ENCODE peak calls at places on chromosome 5, in four cellular contexts. N is GM12878, P is K562, G is HepG2. D is an unnamed sample.

GRCh38 chr5:115394531-115394930 is 98.1 kb upstream of the CCDC112 start:
- DNase-seq in P (no peak), G (no peak), N (no peak), D (no peak)

GRCh38 chr5:14465776-14466175 is 115.8 kb upstream of the OTULINL start:
- DNase-seq in P (no peak), N (no peak), G (no peak), D (no peak)

GRCh38 chr5:37938086-37938852 is 98.4 kb upstream of the GDNF start:
- DNase-seq in P (no peak), N (no peak), G (no peak), D (no peak)

GRCh38 chr5:90932052-90932699 is 373.6 kb downstream of the ADGRV1 start:
- DNase-seq in N (peak; percentile 12), G (peak; percentile 48), P (peak; percentile 49), D (peak; percentile 40)

GRCh38 chr5:113255579-113256210 is 179.1 kb downstream of the TSSK1B start:
- DNase-seq in G (no peak), N (no peak), P (no peak), D (no peak)

GRCh38 chr5:148843510-148844318 is 17.3 kb downstream of the ADRB2 start:
- DNase-seq in P (no peak), N (no peak), G (no peak), D (no peak)

GRCh38 chr5:92561362-92562006 is 1019.5 kb downstream of the NR2F1-AS1 start:
- DNase-seq in G (no peak), N (no peak), P (no peak), D (no peak)

GRCh38 chr5:127796207-127796606 is 93.0 kb downstream of the CCDC192 start:
- DNase-seq in N (no peak), G (no peak), P (no peak), D (no peak)

GRCh38 chr5:35313296-35313695 is 83.0 kb upstream of the PRLR start:
- DNase-seq in P (no peak), N (no peak), G (no peak), D (no peak)

GRCh38 chr5:12794476-12795332 is 890.5 kb upstream of the CTNND2 start:
- DNase-seq in G (no peak), N (no peak), P (no peak), D (no peak)

GRCh38 chr5:135047347-135047695 is 13.3 kb upstream of the PITX1 start:
- DNase-seq in N (no peak), G (no peak), P (no peak), D (no peak)

GRCh38 chr5:149337746-149338145 is 7.6 kb upstream of the GRPEL2 start:
- DNase-seq in N (no peak), G (no peak), P (no peak), D (no peak)

GRCh38 chr5:39578887-39579497 is 154.2 kb upstream of the DAB2 start:
- DNase-seq in N (no peak), P (no peak), G (no peak), D (no peak)

GRCh38 chr5:140840978-140841962 is at the start of gene PCDHA8:
- DNase-seq in N (no peak), G (peak; percentile 48), P (peak; percentile 10), D (peak; percentile 76)

GRCh38 chr5:35136386-35136785 is 88.6 kb upstream of the AGXT2 start:
- DNase-seq in P (no peak), N (no peak), G (no peak), D (no peak)

GRCh38 chr5:111367081-111367480 is 142.9 kb downstream of the CAMK4 start:
- DNase-seq in P (no peak), N (no peak), G (no peak), D (no peak)

GRCh38 chr5:159419567-159419966 is 89.3 kb upstream of the IL12B start:
- DNase-seq in G (peak; percentile 18), P (peak; percentile 41), N (no peak), D (no peak)

GRCh38 chr5:149224282-149224681 is 47.4 kb upstream of the AFAP1L1 start:
- DNase-seq in G (no peak), N (no peak), P (no peak), D (no peak)

GRCh38 chr5:138960145-138960692 is 85.1 kb upstream of the LRRTM2 start:
- DNase-seq in P (no peak), N (no peak), G (no peak), D (no peak)
- TF ChIP-seq NR2C2 in P (no peak), N (no peak), G (no peak), D (no peak)

GRCh38 chr5:171309526-171310333 is 682 bp downstream of the TLX3 start:
- DNase-seq in P (no peak), N (no peak), G (no peak), D (peak; percentile 80)

GRCh38 chr5:171311698-171312083 is 2.6 kb downstream of the TLX3 start:
- DNase-seq in G (no peak), P (no peak), N (no peak), D (no peak)

GRCh38 chr5:171310816-171311697 is 2.0 kb downstream of the TLX3 start:
- DNase-seq in N (no peak), G (no peak), P (no peak), D (peak; percentile 65)

GRCh38 chr5:171309276-171309525 is 153 bp downstream of the TLX3 start:
- DNase-seq in N (no peak), G (no peak), P (no peak), D (no peak)

GRCh38 chr5:171310334-171310815 is 1.3 kb downstream of the TLX3 start:
- DNase-seq in G (no peak), N (no peak), P (no peak), D (no peak)
- TF ChIP-seq CTCF in G (no peak), N (no peak), P (no peak), D (no peak)

DNA sequence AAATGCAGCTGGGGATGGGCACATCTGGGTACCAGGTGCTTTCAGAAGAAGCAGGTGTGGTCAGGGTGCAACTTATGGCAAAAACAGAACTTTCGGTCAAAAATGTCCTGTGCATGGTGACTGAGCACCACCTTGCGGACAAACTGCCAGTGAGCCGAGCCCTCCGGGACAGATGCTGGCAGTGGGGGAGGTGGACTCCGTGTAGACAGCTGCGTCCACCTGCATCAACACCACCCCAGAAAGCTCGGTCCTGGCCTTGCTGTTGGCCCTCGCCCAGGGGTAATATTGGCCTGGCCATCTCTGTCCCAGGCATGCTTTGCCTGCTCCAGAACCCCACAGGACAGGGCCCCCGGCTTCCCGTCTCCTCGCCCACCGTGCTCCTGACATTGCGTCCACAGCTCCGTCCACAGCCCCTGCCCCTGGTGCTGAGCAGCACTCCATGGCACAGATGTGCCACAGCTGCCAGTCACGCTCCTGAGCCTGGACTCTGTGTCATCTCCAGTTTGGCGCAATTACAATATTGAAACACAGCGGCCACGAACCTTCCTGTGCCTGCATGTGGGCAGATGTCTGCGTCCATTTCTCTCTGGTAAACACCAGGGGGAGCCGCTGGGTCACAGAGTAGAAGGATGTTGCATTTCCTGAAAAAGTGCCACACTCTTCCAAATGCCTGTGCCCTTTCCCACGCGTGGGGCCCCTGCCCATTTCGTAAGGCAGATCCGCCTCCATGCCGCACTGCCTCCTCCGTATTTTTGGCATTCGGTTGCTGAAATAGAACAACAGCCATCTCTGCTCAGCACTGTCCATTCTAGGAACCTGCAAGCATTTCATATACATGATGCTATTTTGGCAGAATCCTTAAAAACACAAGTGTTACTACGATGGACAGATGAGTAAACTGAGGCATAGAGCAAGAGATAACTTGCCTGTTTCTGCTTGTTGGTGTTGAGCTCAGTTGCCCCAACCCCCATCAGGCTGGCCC is 33.4 kb upstream of the SLC6A19 start:
- DNase-seq in G (peak; percentile 65), P (peak; percentile 73), N (no peak), D (peak; percentile 67)
- TF ChIP-seq ETV6 in G (no peak), P (no peak), N (no peak), D (no peak)

GRCh38 chr5:96999856-97000255 is 64.0 kb downstream of the LNPEP start:
- DNase-seq in P (no peak), G (no peak), N (no peak), D (no peak)

GRCh38 chr5:96995419-96995818 is 59.5 kb downstream of the LNPEP start:
- DNase-seq in N (no peak), P (no peak), G (no peak), D (no peak)

GRCh38 chr5:97000391-97000790 is 64.5 kb downstream of the LNPEP start:
- DNase-seq in G (no peak), N (no peak), P (no peak), D (no peak)

GRCh38 chr5:96994493-96994892 is 58.6 kb downstream of the LNPEP start:
- DNase-seq in G (no peak), N (no peak), P (no peak), D (no peak)

DNA sequence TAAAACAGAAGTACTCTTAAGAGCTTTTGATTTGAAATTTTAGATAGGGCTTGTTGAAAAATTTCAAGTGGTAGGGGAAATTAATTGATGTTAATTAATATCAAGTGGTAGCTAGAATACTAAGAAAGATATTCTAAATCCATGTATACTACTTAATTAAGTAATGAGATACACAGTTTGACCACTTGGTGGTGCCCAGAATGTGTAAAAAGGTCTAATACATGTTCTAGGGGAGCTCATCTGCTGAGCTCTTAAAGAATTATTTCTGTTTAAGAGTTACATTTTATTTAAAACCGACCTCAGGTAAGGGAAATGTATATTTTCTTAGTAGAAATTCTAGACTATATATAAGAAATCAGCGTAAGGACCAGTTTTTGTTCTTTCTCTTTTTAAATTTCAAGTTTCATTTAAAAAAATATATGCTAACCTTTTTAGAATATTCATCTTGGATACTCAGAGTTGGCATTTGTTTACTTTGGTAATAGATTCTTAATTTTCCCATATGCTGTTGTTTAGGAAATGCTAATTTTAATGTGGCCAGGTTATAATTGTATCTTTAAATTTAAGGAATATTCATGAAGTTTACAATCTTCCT is 61.5 kb downstream of the LNPEP start:
- DNase-seq in P (peak; percentile 13), N (no peak), G (peak; percentile 41), D (no peak)
- TF ChIP-seq NR2C2 in P (no peak), N (no peak), G (no peak), D (no peak)

DNA sequence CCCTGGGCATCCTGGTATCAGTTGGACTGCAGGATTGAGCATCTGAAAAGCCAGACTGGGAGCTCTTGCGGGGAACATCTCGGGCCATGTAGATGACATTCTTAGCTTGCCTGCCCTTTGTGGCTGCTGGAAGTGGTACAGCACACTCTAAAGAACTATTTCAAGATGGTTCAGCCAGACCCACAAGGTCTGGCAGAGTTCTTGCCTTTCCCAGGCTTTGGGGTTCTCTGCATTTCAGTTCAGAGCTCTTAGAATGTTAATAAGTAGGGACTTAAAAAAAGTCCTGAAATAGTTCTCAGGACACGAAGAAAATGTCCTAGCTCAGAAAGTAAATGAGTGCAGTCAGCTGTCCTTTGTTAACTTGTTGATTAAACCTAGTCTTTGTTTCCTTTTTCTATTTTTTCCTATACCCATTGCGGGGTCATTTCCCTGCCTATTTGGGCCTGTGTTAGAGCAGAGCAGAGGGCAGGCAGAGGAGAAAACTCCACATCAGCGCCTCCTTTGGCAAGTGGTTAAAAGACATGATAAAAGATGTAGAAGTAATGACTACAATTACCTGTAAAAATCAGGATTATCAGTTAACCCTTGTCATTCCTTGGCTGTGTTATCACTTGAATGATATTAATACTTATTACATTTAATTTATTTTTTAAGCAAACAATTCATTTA is 291.5 kb downstream of the ZSWIM6 start:
- DNase-seq in P (peak; percentile 19), N (no peak), G (peak; percentile 5), D (peak; percentile 42)
- TF ChIP-seq CTCF in P (peak; percentile 26), N (no peak), G (no peak), D (peak; percentile 43)

GRCh38 chr5:143717400-143717799 is 94.6 kb upstream of the HMHB1 start:
- DNase-seq in G (no peak), P (no peak), N (no peak), D (no peak)
- TF ChIP-seq ETV6 in G (no peak), P (no peak), N (no peak), D (no peak)

GRCh38 chr5:22651355-22651754 is 201.8 kb downstream of the CDH12 start:
- DNase-seq in G (no peak), P (no peak), N (no peak), D (no peak)
- TF ChIP-seq NR2C2 in G (no peak), P (no peak), N (no peak), D (no peak)